ENCODE peak calls at places on chromosomes 3 and 15, in five cellular contexts. W is spleen, U is endothelial cell of umbilical vein, O is transverse colon, C is HCT116. A is an unnamed sample.

GRCh38 chr3:178059124-178059523 is 477.1 kb upstream of the KCNMB2 start:
- DNase-seq in W (no peak), U (no peak), O (no peak), C (no peak), A (no peak)

GRCh38 chr3:160661660-160662059 is 15.3 kb upstream of the ARL14 start:
- DNase-seq in W (no peak), U (no peak), O (no peak), C (no peak), A (no peak)

GRCh38 chr3:122299872-122300460 is 25.1 kb upstream of the CSTA start:
- DNase-seq in W (no peak), U (peak; percentile 17), O (no peak), C (peak; percentile 15), A (no peak)

GRCh38 chr3:183498634-183499033 is 56.9 kb downstream of the KLHL6 start:
- DNase-seq in W (no peak), U (no peak), O (no peak), C (no peak), A (no peak)

GRCh38 chr15:70670680-70671079 is 92.7 kb downstream of the UACA start:
- DNase-seq in W (no peak), U (peak; percentile 32), O (no peak), C (no peak), A (no peak)

GRCh38 chr3:194587438-194587931 is 45.7 kb downstream of the TMEM44 start:
- DNase-seq in W (no peak), U (peak; percentile 85), O (no peak), C (no peak), A (no peak)

GRCh38 chr3:197380786-197381185 is 82.4 kb upstream of the DLG1 start:
- DNase-seq in W (peak; percentile 43), U (no peak), O (no peak), C (no peak), A (no peak)

GRCh38 chr3:11510001-11510760 is 133.5 kb downstream of the VGLL4 start:
- DNase-seq in W (no peak), U (no peak), O (no peak), C (no peak), A (no peak)

GRCh38 chr3:13023251-13024055 is 49.8 kb downstream of the IQSEC1 start:
- DNase-seq in W (peak; percentile 70), U (no peak), O (no peak), C (no peak), A (no peak)

GRCh38 chr3:172320468-172320867 is 127.8 kb downstream of the GHSR start:
- DNase-seq in W (no peak), U (no peak), O (no peak), C (no peak), A (no peak)

GRCh38 chr3:101781166-101781565 is 2.2 kb downstream of the NXPE3 start:
- DNase-seq in W (no peak), U (no peak), O (no peak), C (no peak), A (no peak)
- H3K4me3 ChIP-seq in W (no peak overlapping the region), U (no peak overlapping the region), O (no peak overlapping the region), C (no peak overlapping the region), A (no peak overlapping the region)

GRCh38 chr3:3799173-3800075 is at the start of gene LRRN1:
- DNase-seq in W (peak; percentile 93), U (no peak), O (peak; percentile 48), C (no peak), A (peak; percentile 76)
- TF ChIP-seq POLR2AphosphoS5 in W (peak; percentile 37), U (no peak), O (no peak), C (no peak), A (peak; percentile 50)

DNA sequence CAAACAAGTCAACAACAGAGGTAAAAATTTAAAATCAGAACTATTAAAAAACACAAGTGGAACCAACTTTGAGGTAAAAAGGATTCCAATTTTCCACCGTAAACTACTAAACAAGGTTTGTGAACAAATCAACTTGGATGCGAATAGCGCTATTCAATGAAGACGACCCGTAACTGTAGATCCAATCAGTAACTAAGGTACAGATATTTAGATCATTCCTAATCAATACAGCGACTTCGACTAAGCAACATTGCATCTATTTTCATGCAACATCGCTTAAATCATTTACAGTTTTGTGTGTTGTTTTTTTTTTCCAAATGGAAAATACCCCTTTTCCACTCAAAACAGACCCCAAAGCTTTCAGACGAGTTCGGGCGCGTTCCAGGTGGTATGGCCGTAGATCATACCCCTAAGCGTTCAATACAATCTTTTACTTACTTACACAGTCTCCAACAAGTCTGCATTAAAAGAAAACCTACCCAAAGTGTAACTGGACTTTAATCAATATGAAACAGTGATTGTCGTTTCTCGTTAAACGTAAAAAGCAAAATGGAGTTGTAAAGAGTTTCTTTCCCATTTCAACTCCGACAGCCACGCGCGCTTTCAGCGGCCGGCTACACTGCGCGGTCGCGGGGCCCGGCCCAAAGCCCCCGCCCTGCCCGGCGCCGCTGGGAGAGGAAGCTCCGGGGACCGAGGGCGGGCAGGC is 779 bp downstream of the RHOA start:
- DNase-seq in W (no peak), U (peak; percentile 50), O (no peak), C (no peak), A (no peak)
- H3K4me1 ChIP-seq in W (peaks cover 81% of the 10 kb centered on the region), U (peaks cover 36% of the 10 kb centered on the region), O (peaks cover 77% of the 10 kb centered on the region), C (peaks cover 39% of the 10 kb centered on the region), A (peaks cover 82% of the 10 kb centered on the region)

DNA sequence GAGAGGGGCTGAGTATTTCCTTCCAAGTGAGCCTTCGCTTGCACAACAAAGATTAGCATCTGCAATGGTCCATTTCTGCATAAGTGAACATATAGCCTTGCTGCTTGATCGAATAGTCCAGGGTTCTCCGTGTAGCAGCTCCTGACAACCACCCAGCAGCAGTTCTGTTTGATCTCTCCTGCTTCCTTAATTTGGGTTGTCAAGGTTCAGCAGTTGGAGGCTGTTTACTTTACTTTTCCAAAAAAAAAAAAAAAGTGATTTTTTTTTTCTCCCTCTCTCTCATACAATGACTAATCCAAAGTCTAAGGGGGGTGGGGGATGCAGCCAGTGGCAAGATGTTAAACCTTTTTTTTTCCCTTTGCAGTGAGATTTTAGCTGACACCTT is 3.6 kb downstream of the FOXP1 start:
- DNase-seq in W (no peak), U (peak; percentile 72), O (peak; percentile 36), C (no peak), A (no peak)
- H3K4me3 ChIP-seq in W (no peak overlapping the region), U (peak overlapping the region; percentile 6), O (peak overlapping the region; percentile 66), C (no peak overlapping the region), A (peak overlapping the region; percentile 83)

DNA sequence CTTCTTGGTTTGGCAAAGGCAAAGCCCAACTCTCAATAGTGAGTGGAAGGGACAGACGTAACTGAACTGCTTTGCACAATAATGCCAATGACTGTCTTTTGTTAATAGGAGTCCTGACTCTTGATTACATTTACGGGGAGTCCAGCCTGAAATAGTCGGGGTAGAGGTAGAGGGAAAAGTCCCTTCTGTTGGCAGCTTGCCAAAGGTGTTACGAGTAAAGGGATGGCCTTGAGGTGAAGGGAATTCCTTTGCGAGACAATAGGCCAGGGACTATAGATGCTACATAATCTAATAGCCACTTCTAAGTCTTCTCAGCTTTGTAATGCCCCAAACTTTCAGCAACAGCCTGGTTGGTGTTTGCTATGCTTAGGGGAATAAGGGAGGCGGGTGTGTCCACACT is 2.2 kb upstream of the SENP2 start:
- DNase-seq in W (no peak), U (no peak), O (no peak), C (no peak), A (no peak)
- TF ChIP-seq POLR2AphosphoS5 in W (no peak), U (no peak), O (no peak), C (no peak), A (no peak)

DNA sequence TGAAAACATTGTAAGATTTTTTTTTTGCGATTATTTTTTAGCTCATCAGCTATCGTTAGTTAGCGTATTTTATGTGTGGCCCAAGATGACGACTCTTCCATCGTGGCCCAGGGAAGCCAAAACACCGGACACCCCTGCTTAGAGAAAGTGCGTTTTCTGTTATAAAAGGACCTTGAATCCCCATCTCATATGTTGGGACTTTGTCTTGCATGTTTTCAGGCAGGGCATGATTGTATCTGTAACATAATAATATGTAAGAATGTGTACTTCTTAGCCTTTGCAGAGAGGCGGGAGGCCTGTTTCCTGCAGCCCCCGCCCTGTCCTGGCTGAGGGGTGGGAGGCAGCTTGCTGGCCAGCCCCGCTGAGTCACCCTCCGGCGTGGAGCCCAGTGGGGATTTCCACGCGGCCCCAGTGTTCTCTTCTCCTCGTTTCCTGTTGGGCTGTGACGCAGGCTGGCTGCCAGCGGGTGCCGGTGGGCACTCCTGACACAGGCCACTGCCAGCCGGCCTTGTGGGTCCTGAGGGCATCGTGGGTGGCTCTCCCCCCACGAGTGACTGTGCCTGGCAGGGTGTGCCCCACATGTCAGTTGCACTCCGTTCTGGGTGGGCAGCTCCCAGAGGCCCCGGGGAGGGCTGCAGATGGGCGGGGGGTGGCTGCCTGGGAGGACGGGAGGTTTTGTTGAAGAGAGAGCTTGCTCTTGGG is 55.6 kb downstream of the SMAD3 start:
- DNase-seq in W (peak; percentile 96), U (peak; percentile 98), O (peak; percentile 91), C (no peak), A (peak; percentile 90)
- H3K4me1 ChIP-seq in W (peaks cover 84% of the 10 kb centered on the region), U (peaks cover 82% of the 10 kb centered on the region), O (peaks cover 81% of the 10 kb centered on the region), C (peaks cover 91% of the 10 kb centered on the region), A (peaks cover 71% of the 10 kb centered on the region)

GRCh38 chr15:26890988-26891387 is 24.1 kb downstream of the GABRA5 start:
- DNase-seq in W (no peak), U (no peak), O (no peak), C (no peak), A (no peak)

GRCh38 chr15:26893351-26894065 is 26.6 kb downstream of the GABRA5 start:
- DNase-seq in W (no peak), U (no peak), O (no peak), C (no peak), A (no peak)

GRCh38 chr15:26892678-26893077 is 25.8 kb downstream of the GABRA5 start:
- DNase-seq in W (no peak), U (no peak), O (no peak), C (no peak), A (no peak)

GRCh38 chr15:26891448-26891881 is 24.6 kb downstream of the GABRA5 start:
- DNase-seq in W (no peak), U (peak; percentile 46), O (no peak), C (no peak), A (peak; percentile 60)

GRCh38 chr15:26892119-26892518 is 25.3 kb downstream of the GABRA5 start:
- DNase-seq in W (no peak), U (no peak), O (no peak), C (no peak), A (no peak)
- H3K4me3 ChIP-seq in W (no peak overlapping the region), U (no peak overlapping the region), O (no peak overlapping the region), C (no peak overlapping the region), A (peak overlapping the region; percentile 35)

DNA sequence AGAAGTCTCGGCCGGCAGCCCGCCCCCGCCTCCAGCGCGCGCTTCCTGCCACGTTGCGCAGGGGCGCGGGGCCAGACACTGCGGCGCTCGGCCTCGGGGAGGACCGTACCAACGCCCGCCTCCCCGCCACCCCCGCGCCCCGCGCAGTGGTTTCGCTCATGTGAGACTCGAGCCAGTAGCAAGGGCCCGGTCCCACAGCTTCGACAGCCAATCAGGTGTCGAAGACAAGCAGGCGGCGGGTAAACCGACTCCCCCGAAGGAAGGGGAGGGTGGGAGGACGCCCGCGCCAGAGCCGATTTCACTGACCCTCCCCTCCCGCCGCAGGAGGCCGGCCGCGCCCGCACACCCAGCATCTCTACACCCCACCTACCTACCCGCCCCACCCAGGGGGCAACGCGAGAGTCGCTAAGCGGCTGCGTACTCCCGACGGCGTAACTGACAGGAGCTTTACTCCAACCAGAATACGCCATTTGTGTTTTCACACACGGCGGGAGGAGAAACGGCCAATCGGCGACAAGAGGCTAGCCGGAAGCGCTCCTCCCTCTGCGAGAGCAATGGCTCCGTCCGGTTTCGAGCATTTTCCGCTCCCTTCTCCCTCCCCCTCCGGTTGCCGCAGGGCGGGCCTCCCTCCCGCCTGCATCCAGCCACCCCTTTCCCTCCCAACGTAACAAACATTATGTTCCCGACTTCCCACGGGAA is 634 bp upstream of the SETD5 start:
- DNase-seq in W (peak; percentile 100), U (peak; percentile 99), O (peak; percentile 98), C (peak; percentile 98), A (peak; percentile 98)
- TF ChIP-seq POLR2AphosphoS5 in W (peak; percentile 57), U (peak; percentile 50), O (peak; percentile 60), C (peak; percentile 18), A (peak; percentile 33)